ENCODE peak calls at places on chromosomes 6 and 20, in nine cellular contexts. One of them, this sample, is unnamed.

GRCh38 chr6:45930419-45931059 is 85.1 kb downstream of the CLIC5 start:
- DNase-seq in heart left ventricle: peak; percentile 68
- DNase-seq in IMR-90: peak; percentile 41
- DNase-seq in PC-9: no peak
- DNase-seq in spleen: peak; percentile 80
- DNase-seq in CD8-positive, alpha-beta T cell: peak; percentile 37
- DNase-seq in A549: peak; percentile 48
- DNase-seq in right cardiac atrium: peak; percentile 66
- DNase-seq in psoas muscle: peak; percentile 82
- DNase-seq in this sample: peak; percentile 44

GRCh38 chr6:1626481-1626880 is 16.8 kb downstream of the FOXC1 start:
- DNase-seq in heart left ventricle: no peak
- DNase-seq in IMR-90: no peak
- DNase-seq in PC-9: no peak
- DNase-seq in spleen: no peak
- DNase-seq in CD8-positive, alpha-beta T cell: no peak
- DNase-seq in A549: no peak
- DNase-seq in right cardiac atrium: no peak
- DNase-seq in psoas muscle: peak; percentile 2
- DNase-seq in this sample: no peak

GRCh38 chr6:133033263-133033662 is 207.9 kb upstream of the EYA4 start:
- DNase-seq in heart left ventricle: no peak
- DNase-seq in IMR-90: peak; percentile 62
- DNase-seq in PC-9: no peak
- DNase-seq in spleen: no peak
- DNase-seq in CD8-positive, alpha-beta T cell: no peak
- DNase-seq in A549: no peak
- DNase-seq in right cardiac atrium: no peak
- DNase-seq in psoas muscle: no peak
- DNase-seq in this sample: no peak

GRCh38 chr6:3517350-3517749 is 60.5 kb upstream of the SLC22A23 start:
- DNase-seq in heart left ventricle: no peak
- DNase-seq in IMR-90: peak; percentile 95
- DNase-seq in PC-9: peak; percentile 88
- DNase-seq in spleen: no peak
- DNase-seq in CD8-positive, alpha-beta T cell: no peak
- DNase-seq in A549: peak; percentile 41
- DNase-seq in right cardiac atrium: no peak
- DNase-seq in psoas muscle: no peak
- DNase-seq in this sample: no peak

GRCh38 chr6:87110639-87111038 is 15.7 kb upstream of the CGA start:
- DNase-seq in heart left ventricle: no peak
- DNase-seq in IMR-90: no peak
- DNase-seq in PC-9: no peak
- DNase-seq in spleen: no peak
- DNase-seq in CD8-positive, alpha-beta T cell: no peak
- DNase-seq in A549: no peak
- DNase-seq in right cardiac atrium: no peak
- DNase-seq in psoas muscle: no peak
- DNase-seq in this sample: no peak

GRCh38 chr6:68473433-68474210 is 161.5 kb upstream of the ADGRB3 start:
- DNase-seq in heart left ventricle: no peak
- DNase-seq in IMR-90: no peak
- DNase-seq in PC-9: no peak
- DNase-seq in spleen: no peak
- DNase-seq in CD8-positive, alpha-beta T cell: no peak
- DNase-seq in A549: no peak
- DNase-seq in right cardiac atrium: no peak
- DNase-seq in psoas muscle: no peak
- DNase-seq in this sample: no peak

GRCh38 chr20:63664861-63665594 is 6.9 kb downstream of the RTEL1 start:
- DNase-seq in heart left ventricle: no peak
- DNase-seq in IMR-90: no peak
- DNase-seq in PC-9: no peak
- DNase-seq in spleen: no peak
- DNase-seq in CD8-positive, alpha-beta T cell: no peak
- DNase-seq in A549: no peak
- DNase-seq in right cardiac atrium: no peak
- DNase-seq in psoas muscle: no peak
- DNase-seq in this sample: no peak

GRCh38 chr20:20089018-20089417 is 36.7 kb downstream of the CFAP61 start:
- DNase-seq in heart left ventricle: peak; percentile 35
- DNase-seq in IMR-90: no peak
- DNase-seq in PC-9: no peak
- DNase-seq in spleen: no peak
- DNase-seq in CD8-positive, alpha-beta T cell: no peak
- DNase-seq in A549: no peak
- DNase-seq in right cardiac atrium: no peak
- DNase-seq in psoas muscle: no peak
- DNase-seq in this sample: no peak

GRCh38 chr20:61560361-61560853 is 308.3 kb downstream of the CDH4 start:
- DNase-seq in heart left ventricle: no peak
- DNase-seq in IMR-90: peak; percentile 42
- DNase-seq in PC-9: no peak
- DNase-seq in spleen: no peak
- DNase-seq in CD8-positive, alpha-beta T cell: no peak
- DNase-seq in A549: peak; percentile 42
- DNase-seq in right cardiac atrium: no peak
- DNase-seq in psoas muscle: no peak
- DNase-seq in this sample: no peak

GRCh38 chr6:30798501-30798900 is 54.2 kb upstream of the IER3 start:
- DNase-seq in heart left ventricle: no peak
- DNase-seq in IMR-90: peak; percentile 52
- DNase-seq in PC-9: no peak
- DNase-seq in spleen: no peak
- DNase-seq in CD8-positive, alpha-beta T cell: no peak
- DNase-seq in A549: no peak
- DNase-seq in right cardiac atrium: no peak
- DNase-seq in psoas muscle: no peak
- DNase-seq in this sample: no peak

GRCh38 chr6:2875840-2876207 is 27.3 kb downstream of the SERPINB9 start:
- DNase-seq in heart left ventricle: peak; percentile 30
- DNase-seq in IMR-90: no peak
- DNase-seq in PC-9: no peak
- DNase-seq in spleen: peak; percentile 94
- DNase-seq in CD8-positive, alpha-beta T cell: no peak
- DNase-seq in A549: no peak
- DNase-seq in right cardiac atrium: peak; percentile 46
- DNase-seq in psoas muscle: peak; percentile 65
- DNase-seq in this sample: no peak

GRCh38 chr6:8383584-8383983 is 51.8 kb downstream of the SLC35B3 start:
- DNase-seq in heart left ventricle: no peak
- DNase-seq in IMR-90: no peak
- DNase-seq in PC-9: no peak
- DNase-seq in spleen: no peak
- DNase-seq in CD8-positive, alpha-beta T cell: no peak
- DNase-seq in A549: no peak
- DNase-seq in right cardiac atrium: no peak
- DNase-seq in psoas muscle: no peak
- DNase-seq in this sample: no peak

GRCh38 chr6:154632121-154632520 is 101.1 kb upstream of the SCAF8 start:
- DNase-seq in heart left ventricle: no peak
- DNase-seq in IMR-90: no peak
- DNase-seq in PC-9: no peak
- DNase-seq in spleen: no peak
- DNase-seq in CD8-positive, alpha-beta T cell: no peak
- DNase-seq in A549: no peak
- DNase-seq in right cardiac atrium: no peak
- DNase-seq in psoas muscle: no peak
- DNase-seq in this sample: no peak

GRCh38 chr6:54100411-54101006 is 10.7 kb upstream of the MLIP start:
- DNase-seq in heart left ventricle: no peak
- DNase-seq in IMR-90: no peak
- DNase-seq in PC-9: no peak
- DNase-seq in spleen: no peak
- DNase-seq in CD8-positive, alpha-beta T cell: no peak
- DNase-seq in A549: no peak
- DNase-seq in right cardiac atrium: no peak
- DNase-seq in psoas muscle: no peak
- DNase-seq in this sample: no peak

GRCh38 chr20:62818592-62819493 is 2.0 kb downstream of the COL9A3 start:
- DNase-seq in heart left ventricle: peak; percentile 72
- DNase-seq in IMR-90: peak; percentile 9
- DNase-seq in PC-9: peak; percentile 50
- DNase-seq in spleen: no peak
- DNase-seq in CD8-positive, alpha-beta T cell: no peak
- DNase-seq in A549: no peak
- DNase-seq in right cardiac atrium: peak; percentile 87
- DNase-seq in psoas muscle: peak; percentile 76
- DNase-seq in this sample: peak; percentile 65

GRCh38 chr6:42279966-42280629 is 62.4 kb upstream of the MRPS10 start:
- DNase-seq in heart left ventricle: peak; percentile 68
- DNase-seq in IMR-90: peak; percentile 59
- DNase-seq in PC-9: no peak
- DNase-seq in spleen: no peak
- DNase-seq in CD8-positive, alpha-beta T cell: no peak
- DNase-seq in A549: no peak
- DNase-seq in right cardiac atrium: peak; percentile 65
- DNase-seq in psoas muscle: peak; percentile 63
- DNase-seq in this sample: peak; percentile 38

GRCh38 chr6:117600008-117600743 is 2.1 kb downstream of the GOPC start:
- DNase-seq in heart left ventricle: no peak
- DNase-seq in IMR-90: peak; percentile 24
- DNase-seq in PC-9: no peak
- DNase-seq in spleen: no peak
- DNase-seq in CD8-positive, alpha-beta T cell: no peak
- DNase-seq in A549: peak; percentile 17
- DNase-seq in right cardiac atrium: no peak
- DNase-seq in psoas muscle: no peak
- DNase-seq in this sample: no peak

GRCh38 chr6:108176281-108177089 is 10.7 kb downstream of the NR2E1 start:
- DNase-seq in heart left ventricle: no peak
- DNase-seq in IMR-90: no peak
- DNase-seq in PC-9: no peak
- DNase-seq in spleen: no peak
- DNase-seq in CD8-positive, alpha-beta T cell: no peak
- DNase-seq in A549: no peak
- DNase-seq in right cardiac atrium: no peak
- DNase-seq in psoas muscle: no peak
- DNase-seq in this sample: no peak

GRCh38 chr6:43833223-43833995 is 63.4 kb downstream of the VEGFA start:
- DNase-seq in heart left ventricle: no peak
- DNase-seq in IMR-90: peak; percentile 42
- DNase-seq in PC-9: no peak
- DNase-seq in spleen: no peak
- DNase-seq in CD8-positive, alpha-beta T cell: no peak
- DNase-seq in A549: no peak
- DNase-seq in right cardiac atrium: no peak
- DNase-seq in psoas muscle: no peak
- DNase-seq in this sample: no peak

GRCh38 chr6:10373642-10374359 is 41.1 kb downstream of the TFAP2A start:
- DNase-seq in heart left ventricle: no peak
- DNase-seq in IMR-90: peak; percentile 9
- DNase-seq in PC-9: no peak
- DNase-seq in spleen: no peak
- DNase-seq in CD8-positive, alpha-beta T cell: no peak
- DNase-seq in A549: peak; percentile 45
- DNase-seq in right cardiac atrium: no peak
- DNase-seq in psoas muscle: no peak
- DNase-seq in this sample: no peak

DNA sequence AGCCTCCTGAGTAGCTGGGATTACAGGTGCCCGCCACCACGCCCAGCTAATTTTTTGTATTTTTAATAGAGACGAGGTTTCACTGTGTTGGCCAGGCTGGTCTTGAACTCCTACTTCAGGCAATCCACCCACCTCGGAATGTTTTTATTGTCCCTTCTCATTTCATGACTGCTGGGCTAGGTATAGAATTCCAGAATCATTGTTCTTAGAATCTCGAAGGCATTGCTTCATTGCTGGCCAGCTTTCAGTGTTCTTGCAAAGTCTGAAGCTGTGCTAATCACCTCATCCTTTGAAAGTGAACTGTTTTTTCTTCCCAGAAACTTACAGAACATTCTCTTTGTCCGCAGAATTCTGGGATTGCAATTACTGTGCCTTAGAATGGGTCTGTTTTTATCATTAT is 49.0 kb downstream of the PTPN1 start:
- DNase-seq in heart left ventricle: no peak
- DNase-seq in IMR-90: no peak
- DNase-seq in PC-9: no peak
- DNase-seq in spleen: no peak
- DNase-seq in CD8-positive, alpha-beta T cell: no peak
- DNase-seq in A549: no peak
- DNase-seq in right cardiac atrium: no peak
- DNase-seq in psoas muscle: no peak
- DNase-seq in this sample: no peak
- H3K27ac ChIP-seq in heart left ventricle: no peak overlapping the region
- H3K27ac ChIP-seq in IMR-90: no peak overlapping the region
- H3K27ac ChIP-seq in PC-9: no peak overlapping the region
- H3K27ac ChIP-seq in spleen: no peak overlapping the region
- H3K27ac ChIP-seq in CD8-positive, alpha-beta T cell: no peak overlapping the region
- H3K27ac ChIP-seq in A549: no peak overlapping the region
- H3K27ac ChIP-seq in right cardiac atrium: no peak overlapping the region
- H3K27ac ChIP-seq in psoas muscle: no peak overlapping the region
- H3K27ac ChIP-seq in this sample: no peak overlapping the region

GRCh38 chr6:156880913-156881312 is 103.7 kb downstream of the ARID1B start:
- DNase-seq in heart left ventricle: no peak
- DNase-seq in IMR-90: no peak
- DNase-seq in PC-9: no peak
- DNase-seq in spleen: no peak
- DNase-seq in CD8-positive, alpha-beta T cell: no peak
- DNase-seq in A549: no peak
- DNase-seq in right cardiac atrium: no peak
- DNase-seq in psoas muscle: no peak
- DNase-seq in this sample: no peak
- H3K4me1 ChIP-seq in heart left ventricle: peaks cover 33% of the 10 kb centered on the region
- H3K4me1 ChIP-seq in IMR-90: peaks cover 21% of the 10 kb centered on the region
- H3K4me1 ChIP-seq in PC-9: no peaks in the 10 kb centered on the region
- H3K4me1 ChIP-seq in spleen: peaks cover 97% of the 10 kb centered on the region
- H3K4me1 ChIP-seq in CD8-positive, alpha-beta T cell: peaks cover 39% of the 10 kb centered on the region
- H3K4me1 ChIP-seq in A549: no peaks in the 10 kb centered on the region
- H3K4me1 ChIP-seq in right cardiac atrium: peaks cover 33% of the 10 kb centered on the region
- H3K4me1 ChIP-seq in psoas muscle: peaks cover 66% of the 10 kb centered on the region
- H3K4me1 ChIP-seq in this sample: no peaks in the 10 kb centered on the region

DNA sequence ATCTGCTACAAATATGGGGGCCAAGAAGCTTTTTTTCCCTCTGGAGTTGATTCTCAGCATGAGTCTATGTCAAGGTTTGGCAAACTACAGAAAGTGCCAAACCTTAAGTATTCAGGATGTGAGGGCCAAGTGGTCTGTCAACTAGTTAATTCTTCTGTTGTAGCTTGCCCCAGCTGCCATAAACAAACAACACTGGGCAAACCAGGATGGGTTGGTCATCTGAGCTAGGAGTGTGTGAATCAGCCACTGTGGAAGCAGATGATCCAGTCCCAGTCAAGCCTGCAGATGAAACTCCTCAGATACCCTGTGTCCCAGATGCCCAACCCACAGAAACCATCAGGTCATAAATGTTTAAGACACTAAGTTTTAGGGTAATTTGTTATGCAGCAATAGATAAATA is 103.0 kb upstream of the MOCS1 start:
- DNase-seq in heart left ventricle: no peak
- DNase-seq in IMR-90: no peak
- DNase-seq in PC-9: no peak
- DNase-seq in spleen: no peak
- DNase-seq in CD8-positive, alpha-beta T cell: no peak
- DNase-seq in A549: no peak
- DNase-seq in right cardiac atrium: no peak
- DNase-seq in psoas muscle: no peak
- DNase-seq in this sample: no peak
- H3K9me3 ChIP-seq in heart left ventricle: no peaks in the 10 kb centered on the region
- H3K9me3 ChIP-seq in IMR-90: no peaks in the 10 kb centered on the region
- H3K9me3 ChIP-seq in PC-9: no peaks in the 10 kb centered on the region
- H3K9me3 ChIP-seq in spleen: peaks cover 14% of the 10 kb centered on the region
- H3K9me3 ChIP-seq in CD8-positive, alpha-beta T cell: no peaks in the 10 kb centered on the region
- H3K9me3 ChIP-seq in A549: no peaks in the 10 kb centered on the region
- H3K9me3 ChIP-seq in right cardiac atrium: no peaks in the 10 kb centered on the region
- H3K9me3 ChIP-seq in psoas muscle: no peaks in the 10 kb centered on the region
- H3K9me3 ChIP-seq in this sample: no peaks in the 10 kb centered on the region

GRCh38 chr6:21595951-21596378 is 2.4 kb downstream of the SOX4 start:
- DNase-seq in heart left ventricle: peak; percentile 24
- DNase-seq in IMR-90: no peak
- DNase-seq in PC-9: no peak
- DNase-seq in spleen: no peak
- DNase-seq in CD8-positive, alpha-beta T cell: no peak
- DNase-seq in A549: no peak
- DNase-seq in right cardiac atrium: peak; percentile 22
- DNase-seq in psoas muscle: no peak
- DNase-seq in this sample: peak; percentile 40
- H3K27ac ChIP-seq in heart left ventricle: peak overlapping the region; percentile 92
- H3K27ac ChIP-seq in IMR-90: peak overlapping the region; percentile 90
- H3K27ac ChIP-seq in PC-9: peak overlapping the region; percentile 46
- H3K27ac ChIP-seq in spleen: peak overlapping the region; percentile 86
- H3K27ac ChIP-seq in CD8-positive, alpha-beta T cell: no peak overlapping the region
- H3K27ac ChIP-seq in A549: peak overlapping the region; percentile 96
- H3K27ac ChIP-seq in right cardiac atrium: peak overlapping the region; percentile 66
- H3K27ac ChIP-seq in psoas muscle: peak overlapping the region; percentile 84
- H3K27ac ChIP-seq in this sample: peak overlapping the region; percentile 97

This sample was measured in uterus.